ENCODE peak calls at places on chromosomes 1 and 21, in six cellular contexts. W, G, X, O, Z and C are unnamed samples.

GRCh38 chr1:94622757-94623156 is 81.2 kb upstream of the F3 start:
- DNase-seq in G (peak; percentile 61), X (peak; percentile 33), Z (peak; percentile 87), W (no peak), O (peak; percentile 76), C (no peak)

GRCh38 chr1:203217139-203217621 is 12.3 kb downstream of the CHIT1 start:
- DNase-seq in G (no peak), Z (peak; percentile 12), X (no peak), O (no peak), W (peak; percentile 70), C (peak; percentile 66)

GRCh38 chr1:168605443-168605842 is 29.0 kb downstream of the XCL1 start:
- DNase-seq in G (no peak), W (no peak), Z (no peak), O (no peak), X (no peak), C (no peak)

GRCh38 chr1:206851611-206852010 is 13.8 kb upstream of the IL20 start:
- DNase-seq in Z (no peak), O (peak; percentile 60), W (no peak), X (no peak), G (peak; percentile 44), C (no peak)

GRCh38 chr1:202056644-202057334 is 46.4 kb downstream of the ELF3 start:
- DNase-seq in O (no peak), X (no peak), Z (no peak), W (no peak), G (no peak), C (no peak)

GRCh38 chr1:234658143-234658542 is 48.2 kb upstream of the IRF2BP2 start:
- DNase-seq in Z (peak; percentile 94), O (peak; percentile 50), G (peak; percentile 73), W (no peak), X (no peak), C (no peak)

GRCh38 chr1:156623946-156624813 is 5.0 kb downstream of the HAPLN2 start:
- DNase-seq in Z (peak; percentile 53), X (peak; percentile 65), O (peak; percentile 64), G (peak; percentile 24), W (peak; percentile 87), C (peak; percentile 86)

GRCh38 chr1:186813420-186813819 is 15.3 kb upstream of the PLA2G4A start:
- DNase-seq in G (peak; percentile 4), O (no peak), W (no peak), X (no peak), Z (no peak), C (no peak)

GRCh38 chr1:117271129-117271528 is 60.4 kb upstream of the VTCN1 start:
- DNase-seq in Z (no peak), W (no peak), O (no peak), G (no peak), X (no peak), C (no peak)

GRCh38 chr1:109509176-109510134 is at the start of gene AMIGO1:
- DNase-seq in Z (peak; percentile 53), W (peak; percentile 80), G (peak; percentile 43), O (peak; percentile 43), X (peak; percentile 65), C (peak; percentile 72)

GRCh38 chr1:95685091-95685490 is 451.1 kb downstream of the RWDD3 start:
- DNase-seq in X (no peak), O (no peak), G (no peak), Z (no peak), W (no peak), C (no peak)

GRCh38 chr1:52635321-52636089 is 2.5 kb downstream of the SHISAL2A start:
- DNase-seq in X (no peak), W (no peak), O (no peak), Z (peak; percentile 21), G (no peak), C (no peak)

GRCh38 chr1:1440941-1441888 is 5.7 kb downstream of the VWA1 start:
- DNase-seq in G (no peak), O (peak; percentile 45), W (peak; percentile 87), Z (peak; percentile 74), X (no peak), C (no peak)

GRCh38 chr1:234533975-234534876 is 55.2 kb upstream of the TARBP1 start:
- DNase-seq in Z (peak; percentile 64), G (peak; percentile 98), X (no peak), W (no peak), O (peak; percentile 94), C (no peak)

GRCh38 chr1:42006836-42007235 is 88.1 kb upstream of the HIVEP3 start:
- DNase-seq in O (no peak), W (no peak), X (no peak), Z (peak; percentile 5), G (peak; percentile 21), C (no peak)

GRCh38 chr1:25572107-25572506 is 28.7 kb downstream of the LDLRAP1 start:
- DNase-seq in W (no peak), X (no peak), O (no peak), G (no peak), Z (no peak), C (no peak)

GRCh38 chr1:67190942-67191341 is 24.7 kb downstream of the IL23R start:
- DNase-seq in Z (no peak), X (no peak), W (no peak), G (no peak), O (no peak), C (no peak)

GRCh38 chr1:231931846-231932454 is 305.4 kb downstream of the DISC1 start:
- DNase-seq in W (peak; percentile 83), O (no peak), X (no peak), G (no peak), Z (peak; percentile 44), C (peak; percentile 41)

GRCh38 chr1:59332983-59333382 is 36.1 kb downstream of the FGGY start:
- DNase-seq in W (no peak), G (peak; percentile 75), O (peak; percentile 42), Z (peak; percentile 4), X (no peak), C (no peak)

GRCh38 chr1:70778056-70778762 is 269.4 kb downstream of the PTGER3 start:
- DNase-seq in O (no peak), G (no peak), Z (no peak), W (no peak), X (no peak), C (no peak)

GRCh38 chr1:54016343-54017282 is 1.4 kb downstream of the LDLRAD1 start:
- DNase-seq in X (no peak), O (peak; percentile 80), G (peak; percentile 20), Z (peak; percentile 94), W (peak; percentile 41), C (no peak)

GRCh38 chr1:206708058-206708457 is 23.4 kb downstream of the MAPKAPK2 start:
- DNase-seq in W (no peak), O (no peak), G (no peak), X (no peak), Z (no peak), C (no peak)

GRCh38 chr1:24391882-24392603 is 21.5 kb downstream of the STPG1 start:
- DNase-seq in Z (peak; percentile 75), W (peak; percentile 88), O (peak; percentile 78), G (peak; percentile 51), X (peak; percentile 58), C (peak; percentile 86)

GRCh38 chr1:2166695-2167094 is 27.9 kb downstream of the FAAP20 start:
- DNase-seq in X (no peak), W (no peak), O (no peak), Z (no peak), G (no peak), C (no peak)

GRCh38 chr21:44697811-44698734 is 1.1 kb downstream of the KRTAP10-12 start:
- DNase-seq in Z (no peak), W (no peak), X (no peak), G (no peak), O (no peak), C (peak; percentile 57)

DNA sequence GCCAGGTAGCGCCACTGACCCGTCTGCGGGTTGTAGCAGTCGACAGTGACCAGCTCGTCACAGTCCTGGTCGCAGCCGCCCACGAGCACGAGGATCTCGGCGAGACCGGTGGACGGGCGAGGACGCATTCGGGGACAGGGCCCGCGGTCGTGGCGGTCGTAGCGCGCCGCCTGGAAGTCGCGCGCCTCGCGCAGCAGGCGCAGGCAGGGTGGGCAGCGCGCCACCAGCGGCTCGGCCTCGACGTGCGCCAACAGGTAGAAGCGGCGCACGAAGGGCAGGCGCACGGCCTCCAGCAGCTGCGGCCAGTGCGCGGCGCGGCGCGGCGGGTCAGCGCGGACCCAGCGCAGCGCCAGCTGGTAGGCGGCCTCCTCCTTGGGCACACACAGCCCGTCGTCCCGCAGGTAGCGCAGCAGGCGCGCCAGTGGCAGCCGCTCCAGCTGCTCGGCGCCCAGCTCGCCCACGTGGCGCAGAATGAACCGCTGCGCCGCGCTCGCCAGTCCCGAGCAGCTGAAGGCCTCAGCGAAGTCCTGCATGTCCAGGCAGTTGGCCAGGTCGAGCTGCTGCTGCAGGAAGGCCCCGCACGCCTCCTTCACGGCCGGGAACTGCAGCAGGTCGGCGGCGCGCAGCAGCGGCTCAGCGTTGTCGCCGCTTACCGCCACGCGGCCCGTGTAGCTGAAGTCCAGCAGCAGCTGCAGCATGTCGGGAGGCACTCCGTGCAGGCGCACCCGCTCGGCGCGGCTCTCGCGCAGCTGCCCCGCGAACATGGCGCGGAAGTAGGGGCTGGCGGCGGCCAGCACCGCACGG is 602 bp downstream of the KLHL21 start:
- DNase-seq in W (no peak), O (peak; percentile 72), Z (peak; percentile 55), X (no peak), G (peak; percentile 59), C (no peak)
- H3K23ac ChIP-seq in W (no peak overlapping the region), O (peak overlapping the region; percentile 100), Z (peak overlapping the region; percentile 83), X (peak overlapping the region; percentile 89), G (peak overlapping the region; percentile 98), C (no peak overlapping the region)

GRCh38 chr1:189150624-189151023 is 1327.0 kb downstream of the BRINP3 start:
- DNase-seq in Z (no peak), G (no peak), X (no peak), W (no peak), O (no peak), C (no peak)

GRCh38 chr1:189152685-189153084 is 1325.0 kb downstream of the BRINP3 start:
- DNase-seq in Z (no peak), X (no peak), W (no peak), O (no peak), G (no peak), C (no peak)

GRCh38 chr1:189151361-189151760 is 1326.3 kb downstream of the BRINP3 start:
- DNase-seq in Z (no peak), O (no peak), W (no peak), G (no peak), X (no peak), C (no peak)

GRCh38 chr1:189149547-189150375 is 1327.9 kb downstream of the BRINP3 start:
- DNase-seq in O (no peak), G (no peak), X (no peak), Z (no peak), W (peak; percentile 60), C (peak; percentile 74)
- H2AFZ ChIP-seq in O (no peak overlapping the region), G (no peak overlapping the region), X (peak overlapping the region; percentile 11), Z (no peak overlapping the region), W (peak overlapping the region; percentile 5), C (no peak overlapping the region)

GRCh38 chr1:218284917-218285635 is at the start of gene RRP15:
- DNase-seq in X (peak; percentile 90), G (peak; percentile 91), O (peak; percentile 92), Z (peak; percentile 93), W (peak; percentile 91), C (peak; percentile 90)
- H3K23ac ChIP-seq in X (peak within 1 kb of the TSS; percentile 92), G (peak within 1 kb of the TSS; percentile 93), O (no peak within 1 kb of the TSS), Z (no peak within 1 kb of the TSS), W (no peak within 1 kb of the TSS), C (no peak within 1 kb of the TSS)

DNA sequence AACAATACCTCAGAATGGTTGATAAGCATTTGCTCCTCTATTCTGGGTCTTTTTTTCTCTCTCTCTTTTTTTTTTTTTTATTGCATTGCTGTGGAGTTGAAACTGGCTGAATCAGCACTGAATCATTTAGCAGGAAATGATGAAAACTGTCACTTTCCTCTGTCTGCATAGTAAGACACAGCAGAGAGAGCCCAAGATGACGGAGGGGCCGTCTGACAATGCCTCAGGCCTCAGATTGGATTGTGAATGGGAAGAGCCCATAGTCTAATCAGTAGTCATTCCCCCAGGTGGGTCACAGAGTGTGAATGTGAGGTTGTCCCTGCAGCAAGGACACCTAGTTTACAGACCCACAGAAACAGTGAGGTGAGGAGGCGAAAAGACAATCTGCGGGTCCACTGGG is 193.2 kb upstream of the PLXNA2 start:
- DNase-seq in O (peak; percentile 62), Z (no peak), G (peak; percentile 6), W (no peak), X (no peak), C (no peak)
- H2AFZ ChIP-seq in O (no peak overlapping the region), Z (no peak overlapping the region), G (no peak overlapping the region), W (no peak overlapping the region), X (no peak overlapping the region), C (no peak overlapping the region)